ENCODE peak calls at places on chromosomes 3 and 15, in six cellular contexts. I is upper lobe of right lung, X is brain microvascular endothelial cell, H is neural progenitor cell, E is A549, A is cardiac muscle cell. W is an unnamed sample.

GRCh38 chr3:78745847-78746246 is 1022.0 kb downstream of the ROBO1 start:
- DNase-seq in I (no peak), X (no peak), H (no peak), E (no peak), A (no peak), W (no peak)

GRCh38 chr3:140859592-140860336 is 81.9 kb upstream of the SLC25A36 start:
- DNase-seq in I (no peak), X (no peak), H (peak; percentile 21), E (no peak), A (no peak), W (no peak)

GRCh38 chr3:129690406-129690805 is 83.9 kb upstream of the PLXND1 start:
- DNase-seq in I (no peak), X (peak; percentile 50), H (peak; percentile 82), E (peak; percentile 70), A (peak; percentile 71), W (no peak)

GRCh38 chr3:114626751-114627150 is 332.9 kb downstream of the TIGIT start:
- DNase-seq in I (no peak), X (no peak), H (no peak), E (no peak), A (peak; percentile 12), W (no peak)

GRCh38 chr3:51243919-51244318 is 141.2 kb upstream of the MANF start:
- DNase-seq in I (no peak), X (no peak), H (no peak), E (no peak), A (no peak), W (no peak)

GRCh38 chr15:66785637-66786036 is 83.6 kb downstream of the SMAD6 start:
- DNase-seq in I (no peak), X (peak; percentile 67), H (no peak), E (no peak), A (peak; percentile 70), W (no peak)

GRCh38 chr15:29046281-29046810 is 160.6 kb downstream of the APBA2 start:
- DNase-seq in I (peak; percentile 15), X (no peak), H (no peak), E (no peak), A (no peak), W (no peak)

GRCh38 chr15:34721802-34722795 is 32.7 kb downstream of the GJD2 start:
- DNase-seq in I (no peak), X (peak; percentile 7), H (peak; percentile 91), E (peak; percentile 59), A (peak; percentile 51), W (peak; percentile 67)

DNA sequence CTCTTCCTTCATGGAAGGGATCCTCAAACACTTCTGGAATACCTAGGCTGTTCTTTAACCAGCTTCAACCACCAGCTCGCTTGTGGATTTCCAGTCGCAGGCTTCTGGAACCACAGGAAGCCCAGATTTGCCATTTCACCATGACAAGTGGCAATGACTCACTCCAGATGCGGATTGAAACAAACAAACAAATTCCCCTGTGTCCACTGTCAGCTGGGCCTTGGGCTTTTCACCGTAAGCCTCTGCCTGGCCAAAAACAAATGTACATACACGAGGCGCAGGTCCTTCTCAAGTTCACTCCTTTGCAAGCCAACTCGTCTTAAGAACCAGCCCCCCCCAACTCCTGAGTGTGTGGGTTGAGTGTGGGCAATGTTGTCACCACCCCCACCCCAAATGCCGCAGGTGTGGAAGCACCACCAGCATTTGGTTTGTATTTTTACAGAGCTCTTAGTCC is 8.8 kb downstream of the BCL6 start:
- DNase-seq in I (no peak), X (peak; percentile 45), H (no peak), E (peak; percentile 62), A (peak; percentile 75), W (no peak)
- H3K27ac ChIP-seq in I (peak overlapping the region; percentile 100), X (no peak overlapping the region), H (no peak overlapping the region), E (peak overlapping the region; percentile 27), A (no peak overlapping the region), W (peak overlapping the region; percentile 93)

GRCh38 chr3:160673188-160673587 is 3.8 kb upstream of the ARL14 start:
- DNase-seq in I (no peak), X (no peak), H (no peak), E (peak; percentile 29), A (no peak), W (no peak)

GRCh38 chr3:160677459-160677901 is 520 bp downstream of the ARL14 start:
- DNase-seq in I (no peak), X (peak; percentile 29), H (peak; percentile 44), E (peak; percentile 40), A (no peak), W (no peak)

GRCh38 chr3:160676547-160677303 is at the start of gene ARL14:
- DNase-seq in I (no peak), X (peak; percentile 53), H (no peak), E (peak; percentile 74), A (peak; percentile 45), W (no peak)

GRCh38 chr3:160675566-160676124 is 1.3 kb upstream of the ARL14 start:
- DNase-seq in I (no peak), X (no peak), H (no peak), E (no peak), A (no peak), W (no peak)

DNA sequence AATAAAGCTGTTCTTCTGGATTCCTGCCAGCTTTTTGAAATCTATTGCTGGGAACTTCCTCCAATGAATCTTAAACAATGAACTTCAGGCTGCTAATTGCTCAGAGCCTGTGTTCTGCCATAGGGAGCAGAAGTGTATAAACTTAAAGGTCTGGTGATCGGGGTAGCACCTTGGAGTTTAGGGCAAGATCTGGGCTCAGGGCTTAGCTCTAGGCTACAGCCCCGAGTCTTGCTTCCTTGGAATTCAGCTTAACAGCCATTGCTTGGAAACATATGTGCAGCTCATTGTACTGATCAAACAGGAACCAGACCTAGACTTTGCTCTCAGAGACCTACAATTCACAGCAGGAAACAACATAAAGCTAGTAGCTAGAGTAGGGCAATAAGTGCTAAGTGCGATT is 1.5 kb downstream of the ARL14 start:
- DNase-seq in I (no peak), X (no peak), H (no peak), E (peak; percentile 11), A (no peak), W (no peak)
- H3K27ac ChIP-seq in I (no peak overlapping the region), X (no peak overlapping the region), H (no peak overlapping the region), E (peak overlapping the region; percentile 72), A (no peak overlapping the region), W (no peak overlapping the region)

GRCh38 chr3:160756907-160757623 is 1.0 kb downstream of the PPM1L start:
- DNase-seq in I (peak; percentile 63), X (no peak), H (peak; percentile 58), E (no peak), A (no peak), W (peak; percentile 69)

GRCh38 chr3:160754855-160755747 is 930 bp upstream of the PPM1L start:
- DNase-seq in I (peak; percentile 97), X (peak; percentile 88), H (peak; percentile 93), E (peak; percentile 88), A (peak; percentile 96), W (peak; percentile 92)

GRCh38 chr3:160757624-160758106 is 1.6 kb downstream of the PPM1L start:
- DNase-seq in I (no peak), X (no peak), H (peak; percentile 53), E (no peak), A (no peak), W (no peak)

GRCh38 chr3:160755776-160756304 is at the start of gene PPM1L:
- DNase-seq in I (peak; percentile 88), X (peak; percentile 25), H (peak; percentile 89), E (no peak), A (peak; percentile 52), W (peak; percentile 52)

GRCh38 chr3:160758929-160759577 is 3.0 kb downstream of the PPM1L start:
- DNase-seq in I (no peak), X (no peak), H (no peak), E (no peak), A (no peak), W (no peak)
- H3K27ac ChIP-seq in I (no peak overlapping the region), X (no peak overlapping the region), H (no peak overlapping the region), E (no peak overlapping the region), A (no peak overlapping the region), W (no peak overlapping the region)

DNA sequence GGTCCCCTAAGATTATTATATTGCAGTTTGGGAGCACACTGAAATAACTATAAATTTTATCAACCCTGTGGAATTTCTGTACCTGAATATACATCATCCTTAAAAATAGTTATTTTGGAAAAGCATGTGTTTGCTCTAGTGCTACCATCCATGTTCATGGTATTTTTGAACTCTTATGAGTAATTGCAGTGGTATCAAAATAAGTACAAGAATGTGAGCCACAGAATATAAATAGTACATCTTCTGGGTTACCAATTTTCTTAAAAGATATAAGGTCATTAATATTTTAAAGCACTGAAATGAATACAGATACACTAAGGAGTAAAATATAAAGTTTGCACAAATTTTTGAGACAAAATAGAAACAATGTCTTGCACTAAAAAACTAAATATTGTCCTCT is 206.5 kb downstream of the CBLB start:
- DNase-seq in I (no peak), X (no peak), H (no peak), E (no peak), A (no peak), W (no peak)
- H3K27ac ChIP-seq in I (no peak overlapping the region), X (no peak overlapping the region), H (no peak overlapping the region), E (no peak overlapping the region), A (no peak overlapping the region), W (peak overlapping the region; percentile 17)

GRCh38 chr3:178137831-178138230 is 398.4 kb upstream of the KCNMB2 start:
- DNase-seq in I (no peak), X (no peak), H (no peak), E (no peak), A (no peak), W (no peak)

GRCh38 chr3:178140491-178140890 is 395.7 kb upstream of the KCNMB2 start:
- DNase-seq in I (no peak), X (no peak), H (no peak), E (peak; percentile 0), A (peak; percentile 49), W (no peak)

GRCh38 chr3:178131801-178132200 is 404.4 kb upstream of the KCNMB2 start:
- DNase-seq in I (no peak), X (peak; percentile 22), H (no peak), E (no peak), A (peak; percentile 58), W (no peak)

GRCh38 chr3:178139116-178139515 is 397.1 kb upstream of the KCNMB2 start:
- DNase-seq in I (no peak), X (no peak), H (no peak), E (no peak), A (no peak), W (no peak)

DNA sequence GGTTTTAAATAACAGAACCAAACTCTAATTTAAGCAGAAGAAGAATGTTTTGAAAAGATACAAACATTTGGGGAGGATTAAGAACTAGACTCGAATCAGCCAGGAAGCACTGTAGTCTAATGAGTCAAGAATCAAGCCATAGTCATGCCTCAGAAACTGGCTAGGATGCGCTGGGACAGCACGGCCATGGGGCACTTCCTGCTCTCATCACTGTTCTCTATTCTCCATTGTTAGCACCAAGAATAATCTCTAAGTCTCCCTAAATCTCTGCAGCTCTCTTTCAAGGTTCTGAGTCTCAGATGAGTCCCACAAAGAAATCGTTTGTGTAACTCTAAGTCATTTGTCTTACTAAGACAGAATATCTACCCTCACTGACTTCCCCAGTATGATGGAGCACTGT is 399.0 kb upstream of the KCNMB2 start:
- DNase-seq in I (no peak), X (no peak), H (no peak), E (no peak), A (no peak), W (no peak)
- H3K27ac ChIP-seq in I (no peak overlapping the region), X (no peak overlapping the region), H (no peak overlapping the region), E (no peak overlapping the region), A (no peak overlapping the region), W (no peak overlapping the region)

W was measured in tibial artery.